ENCODE peak calls at places on chromosomes 5 and 9, in five cellular contexts. J is H1, N is A549, V is K562, U is IMR-90. T is an unnamed sample.

GRCh38 chr5:179123109-179123426 is 62.9 kb downstream of the ZNF354C start:
- DNase-seq in N (no peak), V (no peak), U (no peak), J (no peak), T (no peak)

GRCh38 chr5:73826301-73826700 is 200.3 kb downstream of the ARHGEF28 start:
- DNase-seq in N (no peak), J (no peak), U (no peak), V (no peak), T (no peak)

GRCh38 chr5:149833116-149833827 is 103.2 kb downstream of the PPARGC1B start:
- DNase-seq in J (no peak), U (no peak), V (no peak), N (no peak), T (no peak)

GRCh38 chr5:11390369-11390768 is 513.9 kb downstream of the CTNND2 start:
- DNase-seq in N (no peak), U (no peak), J (no peak), V (no peak), T (no peak)

GRCh38 chr9:8955315-8955714 is 1155.7 kb upstream of the DMAC1 start:
- DNase-seq in U (no peak), J (no peak), V (no peak), N (no peak), T (no peak)

GRCh38 chr5:76926329-76927105 is 26.3 kb upstream of the CRHBP start:
- DNase-seq in N (no peak), V (no peak), J (no peak), U (no peak), T (no peak)

GRCh38 chr5:151870820-151871219 is 53.8 kb downstream of the GLRA1 start:
- DNase-seq in U (peak), J (no peak), V (peak), N (peak), T (no peak)

GRCh38 chr9:128454991-128455390 is 815 bp upstream of the ODF2 start:
- DNase-seq in V (no peak), N (no peak), J (no peak), U (no peak), T (peak)

GRCh38 chr5:34416501-34417008 is 239.6 kb upstream of the RAI14 start:
- DNase-seq in J (no peak), V (no peak), U (no peak), N (no peak), T (no peak)

GRCh38 chr5:104643320-104643719 is 1080.7 kb upstream of the NUDT12 start:
- DNase-seq in J (no peak), U (no peak), V (no peak), N (no peak), T (no peak)

GRCh38 chr5:121668635-121669034 is 183.0 kb upstream of the FTMT start:
- DNase-seq in N (no peak), J (no peak), U (no peak), V (no peak), T (no peak)

GRCh38 chr9:8917978-8918739 is 1118.6 kb upstream of the DMAC1 start:
- DNase-seq in V (no peak), J (no peak), U (no peak), N (no peak), T (no peak)

GRCh38 chr5:64979518-64979917 is 210.8 kb downstream of the CWC27 start:
- DNase-seq in N (no peak), U (no peak), V (no peak), J (no peak), T (no peak)

GRCh38 chr5:168683927-168684295 is 104.7 kb upstream of the PANK3 start:
- DNase-seq in V (no peak), J (no peak), U (no peak), N (no peak), T (no peak)

GRCh38 chr5:58849995-58850667 is 267.3 kb downstream of the RAB3C start:
- DNase-seq in V (peak), U (peak), J (no peak), N (peak), T (peak)

GRCh38 chr9:137618105-137619067 is at the start of gene EHMT1:
- DNase-seq in J (peak), N (peak), U (peak), V (peak), T (peak)

GRCh38 chr9:18747590-18747989 is 273.6 kb downstream of the ADAMTSL1 start:
- DNase-seq in J (no peak), V (no peak), N (no peak), U (peak), T (no peak)

GRCh38 chr9:121838757-121839669 is 187.6 kb downstream of the DAB2IP start:
- DNase-seq in N (no peak), V (no peak), U (no peak), J (no peak), T (no peak)

GRCh38 chr9:34961574-34962480 is 3.7 kb downstream of the PHF24 start:
- DNase-seq in U (peak), J (no peak), N (no peak), V (no peak), T (no peak)

GRCh38 chr9:81002242-81002641 is 687.1 kb downstream of the TLE1 start:
- DNase-seq in J (no peak), N (no peak), U (no peak), V (no peak), T (peak)

GRCh38 chr9:104906441-104907277 is 21.3 kb downstream of the ABCA1 start:
- DNase-seq in J (no peak), N (no peak), U (peak), V (no peak), T (no peak)

GRCh38 chr9:75488082-75488713 is 399.9 kb downstream of the OSTF1 start:
- DNase-seq in U (no peak), N (no peak), V (no peak), J (no peak), T (no peak)

GRCh38 chr5:153938131-153938842 is 100.4 kb downstream of the FAM114A2 start:
- DNase-seq in N (no peak), J (no peak), V (no peak), U (no peak), T (no peak)

GRCh38 chr5:172044631-172045314 is 38.3 kb upstream of the FBXW11 start:
- DNase-seq in V (peak), N (no peak), U (no peak), J (no peak), T (no peak)

GRCh38 chr5:65100846-65101678 is 332.3 kb downstream of the CWC27 start:
- DNase-seq in V (peak), U (peak), J (peak), N (peak), T (peak)

GRCh38 chr9:27198175-27198574 is 89.2 kb downstream of the TEK start:
- DNase-seq in U (peak), N (no peak), V (no peak), J (no peak), T (no peak)

DNA sequence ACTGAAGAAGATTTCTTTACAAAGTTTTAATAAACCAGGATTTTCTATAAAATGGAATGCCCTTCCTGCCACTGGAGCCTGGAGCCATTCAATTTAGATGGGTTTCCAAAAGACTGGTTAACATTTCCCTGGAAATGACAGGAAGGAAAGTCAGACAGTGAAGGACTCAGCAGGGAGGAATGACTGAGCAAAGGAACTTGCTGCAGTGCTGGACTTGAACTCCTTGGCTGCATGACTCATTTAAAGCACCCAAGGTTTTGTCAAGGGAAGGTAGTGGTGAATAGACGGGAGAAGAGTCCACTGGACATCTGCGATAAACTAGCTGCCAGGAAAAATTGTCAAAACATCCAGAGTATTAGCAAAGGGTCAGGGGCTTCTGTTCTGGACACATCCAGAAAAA is 163.8 kb upstream of the SLC28A3 start:
- DNase-seq in U (no peak), N (no peak), J (no peak), V (no peak), T (no peak)
- TF ChIP-seq MAFK in U (no peak), N (no peak), J (no peak), V (no peak), T (no peak)

GRCh38 chr5:134175874-134176522 is 752 bp downstream of the SKP1 start:
- DNase-seq in J (no peak), V (peak), U (peak), N (no peak), T (no peak)
- TF ChIP-seq MAFK in J (no peak), V (no peak), U (no peak), N (no peak), T (no peak)

GRCh38 chr5:84281383-84281782 is 103.3 kb downstream of the EDIL3 start:
- DNase-seq in N (no peak), V (no peak), U (no peak), J (no peak), T (no peak)
- TF ChIP-seq MAFK in N (no peak), V (no peak), U (no peak), J (no peak), T (no peak)

DNA sequence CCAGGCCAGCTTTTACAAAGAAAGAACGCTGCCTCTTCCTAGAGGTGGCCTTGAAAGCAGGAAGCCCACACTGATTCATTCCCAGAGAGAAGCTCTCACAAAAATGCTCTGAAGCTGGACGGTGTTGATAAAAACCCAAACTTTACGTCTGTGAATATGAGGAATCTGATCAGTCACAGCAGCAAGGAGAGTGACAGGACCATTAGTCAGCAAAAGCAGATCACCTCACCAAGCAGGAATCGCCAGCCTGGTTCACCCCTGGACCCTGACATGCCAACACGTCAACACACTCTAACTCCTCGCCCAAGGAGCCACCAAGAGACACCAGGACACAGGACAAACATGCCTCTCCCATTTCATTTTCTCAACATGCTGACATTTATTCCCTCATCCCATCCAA is 70.6 kb upstream of the ZNF622 start:
- DNase-seq in N (no peak), U (peak), J (no peak), V (no peak), T (peak)
- TF ChIP-seq MAFK in N (peak), U (peak), J (no peak), V (no peak), T (peak)

GRCh38 chr9:125541840-125542243 is 165.2 kb downstream of the MAPKAP1 start:
- DNase-seq in V (no peak), J (no peak), U (no peak), N (no peak), T (no peak)
- TF ChIP-seq MAFK in V (no peak), J (no peak), U (no peak), N (no peak), T (no peak)

GRCh38 chr5:138636401-138636944 is 61.3 kb upstream of the HSPA9 start:
- DNase-seq in V (no peak), J (no peak), U (no peak), N (no peak), T (no peak)
- TF ChIP-seq MAFK in V (no peak), J (no peak), U (no peak), N (no peak), T (no peak)